ENCODE peak calls at places on chromosome 1, in nine cellular contexts. V, R, C, A, L, I, U, F and Y are unnamed samples.
A peak's percentile ranks its signal among the peaks of the same experiment; 100 is the strongest.

GRCh38 chr1:115251856-115252255 is 86.2 kb downstream of the NGF start:
- DNase-seq in V (no peak), R (no peak), C (no peak), A (peak; percentile 91), L (peak; percentile 96), I (peak; percentile 85), U (peak; percentile 96), F (no peak), Y (peak; percentile 34)

GRCh38 chr1:240394353-240394752 is 217.6 kb downstream of the GREM2 start:
- DNase-seq in V (no peak), R (no peak), C (no peak), A (no peak), L (no peak), I (no peak), U (no peak), F (no peak), Y (no peak)

GRCh38 chr1:2267051-2267830 is 39.1 kb downstream of the SKI start:
- DNase-seq in V (no peak), R (no peak), C (no peak), A (no peak), L (no peak), I (no peak), U (no peak), F (no peak), Y (no peak)

GRCh38 chr1:43887748-43888147 is 45.9 kb upstream of the ARTN start:
- DNase-seq in V (no peak), R (no peak), C (no peak), A (no peak), L (no peak), I (no peak), U (no peak), F (no peak), Y (no peak)

GRCh38 chr1:98461873-98462385 is 199.6 kb upstream of the SNX7 start:
- DNase-seq in V (no peak), R (no peak), C (no peak), A (no peak), L (no peak), I (no peak), U (no peak), F (no peak), Y (no peak)

GRCh38 chr1:118145736-118146135 is 39.3 kb downstream of the SPAG17 start:
- DNase-seq in V (no peak), R (no peak), C (no peak), A (peak; percentile 25), L (no peak), I (no peak), U (peak; percentile 56), F (no peak), Y (no peak)

GRCh38 chr1:23743287-23744052 is at the start of gene ELOA:
- DNase-seq in V (peak; percentile 51), R (peak; percentile 78), C (peak; percentile 78), A (peak; percentile 46), L (no peak), I (no peak), U (peak; percentile 53), F (peak; percentile 75), Y (peak; percentile 68)

GRCh38 chr1:173708787-173709186 is 6.0 kb upstream of the KLHL20 start:
- DNase-seq in V (no peak), R (no peak), C (no peak), A (no peak), L (no peak), I (no peak), U (no peak), F (no peak), Y (no peak)

GRCh38 chr1:202170726-202171125 is 10.3 kb upstream of the PTPN7 start:
- DNase-seq in V (no peak), R (no peak), C (no peak), A (no peak), L (no peak), I (no peak), U (no peak), F (no peak), Y (no peak)

GRCh38 chr1:19974822-19975416 is 4.5 kb downstream of the PLA2G2A start:
- DNase-seq in V (no peak), R (peak; percentile 61), C (peak; percentile 23), A (peak; percentile 62), L (peak; percentile 20), I (peak; percentile 8), U (peak; percentile 72), F (peak; percentile 23), Y (no peak)

GRCh38 chr1:218705911-218706893 is 361.1 kb downstream of the TGFB2 start:
- DNase-seq in V (no peak), R (no peak), C (no peak), A (peak; percentile 99), L (peak; percentile 95), I (peak; percentile 95), U (peak; percentile 97), F (no peak), Y (peak; percentile 53)

GRCh38 chr1:77438239-77438913 is 156.6 kb downstream of the AK5 start:
- DNase-seq in V (no peak), R (no peak), C (no peak), A (peak; percentile 85), L (peak; percentile 33), I (peak; percentile 55), U (peak; percentile 79), F (no peak), Y (no peak)

GRCh38 chr1:177185209-177185608 is 14.5 kb downstream of the BRINP2 start:
- DNase-seq in V (no peak), R (no peak), C (no peak), A (no peak), L (no peak), I (no peak), U (peak; percentile 17), F (no peak), Y (no peak)

GRCh38 chr1:6969106-6969505 is 183.9 kb downstream of the CAMTA1 start:
- DNase-seq in V (no peak), R (no peak), C (peak; percentile 27), A (peak; percentile 54), L (no peak), I (no peak), U (peak; percentile 52), F (no peak), Y (no peak)

GRCh38 chr1:203671047-203671446 is 44.4 kb downstream of the ATP2B4 start:
- DNase-seq in V (no peak), R (no peak), C (no peak), A (no peak), L (no peak), I (no peak), U (peak; percentile 60), F (no peak), Y (no peak)

GRCh38 chr1:41381691-41382530 is 20.7 kb downstream of the FOXO6 start:
- DNase-seq in V (no peak), R (peak; percentile 54), C (no peak), A (no peak), L (no peak), I (no peak), U (no peak), F (no peak), Y (no peak)

GRCh38 chr1:34858901-34859441 is 578 bp downstream of the SMIM12 start:
- DNase-seq in V (no peak), R (no peak), C (peak; percentile 50), A (peak; percentile 45), L (no peak), I (no peak), U (peak; percentile 28), F (peak; percentile 48), Y (peak; percentile 28)
- H3K4me3 ChIP-seq in V (peak overlapping the region; percentile 91), R (peak overlapping the region; percentile 68), C (peak overlapping the region; percentile 72), A (peak overlapping the region; percentile 76), L (peak overlapping the region; percentile 100), I (peak overlapping the region; percentile 79), U (peak overlapping the region; percentile 89), F (peak overlapping the region; percentile 85), Y (peak overlapping the region; percentile 78)

DNA sequence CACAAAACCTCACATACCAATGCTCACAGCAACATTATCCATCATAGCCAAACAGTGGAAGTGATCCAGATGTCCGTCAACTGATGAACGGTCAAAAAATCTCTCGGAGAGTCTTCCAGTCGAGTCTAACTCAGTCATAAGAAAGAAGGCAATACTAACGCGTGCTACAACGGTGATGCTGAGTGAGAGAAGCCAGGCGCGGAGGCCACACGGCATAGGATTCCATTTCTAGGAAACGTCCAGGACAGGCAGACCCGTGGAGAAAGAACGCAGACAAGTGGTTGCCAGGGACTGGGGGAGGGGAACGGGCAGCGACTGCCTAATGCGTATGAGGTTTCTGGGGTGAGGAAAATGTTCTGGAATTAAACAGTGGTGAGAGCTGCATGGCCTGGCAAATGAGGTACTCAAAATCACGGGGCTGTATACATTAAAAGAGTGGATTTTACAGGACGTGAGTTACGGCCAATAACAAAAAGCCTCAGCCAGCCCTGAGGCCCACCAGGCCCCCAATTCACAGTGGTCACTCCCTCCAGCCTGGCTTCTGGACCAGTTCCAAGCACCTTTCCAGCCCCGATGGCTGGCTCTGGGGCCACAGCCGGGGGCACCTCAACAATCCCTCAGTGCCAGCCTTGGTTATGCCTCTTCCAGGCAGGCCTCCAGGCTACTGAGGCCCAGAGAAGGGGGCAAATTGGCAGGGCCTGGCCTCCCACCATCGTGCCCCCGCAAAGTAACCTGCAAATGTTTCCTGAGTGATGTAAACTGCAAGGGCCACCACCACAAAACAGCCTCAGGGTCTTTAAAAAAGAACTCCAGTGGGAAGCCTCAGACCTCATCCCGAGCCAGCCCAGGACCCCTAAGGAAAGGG is 3.4 kb downstream of the WNT9A start:
- DNase-seq in V (no peak), R (peak; percentile 60), C (no peak), A (peak; percentile 5), L (no peak), I (no peak), U (no peak), F (no peak), Y (peak; percentile 57)
- H3K4me3 ChIP-seq in V (no peak overlapping the region), R (no peak overlapping the region), C (no peak overlapping the region), A (no peak overlapping the region), L (no peak overlapping the region), I (no peak overlapping the region), U (no peak overlapping the region), F (no peak overlapping the region), Y (no peak overlapping the region)

DNA sequence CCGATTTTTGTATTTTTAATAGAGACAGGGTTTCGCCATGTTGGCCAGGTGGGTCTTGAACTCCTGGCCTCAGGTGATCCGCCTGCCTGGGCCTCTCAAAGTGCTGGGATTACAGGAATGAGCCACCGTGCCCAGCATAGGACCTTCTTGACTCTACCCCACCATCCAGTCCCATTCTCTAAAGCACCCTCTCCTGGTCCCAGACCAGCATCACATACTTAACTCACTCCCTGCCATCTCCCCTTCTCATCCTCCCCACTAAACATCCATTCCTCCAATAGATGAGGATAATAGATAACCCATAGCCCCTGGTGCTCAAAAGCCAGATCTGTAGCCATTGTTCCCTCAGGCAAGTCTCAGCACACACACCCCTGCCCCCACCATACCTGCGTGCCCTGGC is 2.1 kb downstream of the ENTREP3 start:
- DNase-seq in V (no peak), R (no peak), C (no peak), A (no peak), L (no peak), I (no peak), U (no peak), F (no peak), Y (no peak)
- H3K4me3 ChIP-seq in V (no peak overlapping the region), R (no peak overlapping the region), C (no peak overlapping the region), A (peak overlapping the region; percentile 73), L (peak overlapping the region; percentile 82), I (peak overlapping the region; percentile 86), U (no peak overlapping the region), F (no peak overlapping the region), Y (no peak overlapping the region)

DNA sequence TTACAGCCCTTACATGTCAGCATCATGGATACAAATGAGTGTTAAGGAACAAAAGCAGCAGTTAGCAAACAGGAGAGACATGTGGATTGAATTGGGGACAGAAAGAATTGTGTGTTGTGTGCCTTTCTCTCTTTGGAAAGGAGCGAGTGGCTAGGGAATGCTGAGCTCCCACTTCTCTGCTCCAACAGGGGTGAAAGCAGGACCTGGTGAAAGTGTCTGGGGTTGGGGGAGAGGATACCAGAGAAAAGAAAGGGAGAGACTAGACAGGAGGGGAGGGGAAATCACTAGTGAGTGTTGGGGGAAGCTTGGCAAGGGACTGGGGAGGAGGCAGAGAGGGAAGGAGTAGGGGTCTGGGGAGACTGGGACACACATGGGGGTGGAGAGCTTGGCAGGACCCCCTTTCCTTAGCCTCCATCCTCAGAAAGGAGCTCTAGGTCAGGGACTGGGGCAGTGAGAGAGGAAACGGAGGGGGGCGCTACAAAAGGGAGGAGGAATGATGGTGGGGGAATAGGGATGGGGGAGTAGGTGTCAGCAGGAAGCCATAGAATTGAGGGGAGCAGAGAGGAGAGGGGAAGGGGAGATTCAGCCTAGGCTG is 2.2 kb downstream of the KIRREL1 start:
- DNase-seq in V (no peak), R (no peak), C (no peak), A (no peak), L (no peak), I (no peak), U (no peak), F (no peak), Y (no peak)
- H3K4me3 ChIP-seq in V (no peak overlapping the region), R (no peak overlapping the region), C (no peak overlapping the region), A (peak overlapping the region; percentile 98), L (peak overlapping the region; percentile 79), I (peak overlapping the region; percentile 68), U (peak overlapping the region; percentile 95), F (no peak overlapping the region), Y (no peak overlapping the region)